ENCODE peak calls at places on chromosomes 2 and 18, in five cellular contexts. R, U, F, A and E are unnamed samples. For H3K36me3, the result is how much of the 10 kb centered on the place peaks cover.

GRCh38 chr2:190599073-190599472 is 49.8 kb upstream of the NAB1 start:
- DNase-seq in R (no peak), U (no peak), F (no peak), A (no peak), E (no peak)

GRCh38 chr2:63716146-63716545 is 125.5 kb upstream of the UGP2 start:
- DNase-seq in R (no peak), U (no peak), F (no peak), A (no peak), E (no peak)

GRCh38 chr2:61937881-61938280 is 32.4 kb downstream of the COMMD1 start:
- DNase-seq in R (no peak), U (no peak), F (no peak), A (no peak), E (no peak)

GRCh38 chr2:25339791-25340339 is 1.9 kb downstream of the DNMT3A start:
- DNase-seq in R (peak), U (no peak), F (no peak), A (no peak), E (no peak)

GRCh38 chr2:126634273-126634861 is 21.6 kb upstream of the GYPC start:
- DNase-seq in R (peak), U (peak), F (no peak), A (no peak), E (peak)

GRCh38 chr2:40282428-40282827 is 169.5 kb downstream of the SLC8A1 start:
- DNase-seq in R (no peak), U (no peak), F (no peak), A (no peak), E (no peak)

GRCh38 chr2:241498115-241499070 is 10.0 kb downstream of the STK25 start:
- DNase-seq in R (no peak), U (no peak), F (no peak), A (no peak), E (no peak)

GRCh38 chr2:216235462-216235861 is 126.3 kb downstream of the XRCC5 start:
- DNase-seq in R (no peak), U (no peak), F (no peak), A (no peak), E (no peak)

GRCh38 chr2:239308696-239309397 is 92.0 kb downstream of the HDAC4 start:
- DNase-seq in R (no peak), U (no peak), F (no peak), A (no peak), E (no peak)

GRCh38 chr2:204948822-204949221 is 403.5 kb downstream of the PARD3B start:
- DNase-seq in R (no peak), U (no peak), F (no peak), A (no peak), E (no peak)

GRCh38 chr2:39893616-39894015 is 114.6 kb upstream of the THUMPD2 start:
- DNase-seq in R (no peak), U (no peak), F (no peak), A (no peak), E (no peak)

GRCh38 chr2:126754240-126755004 is 98.5 kb downstream of the GYPC start:
- DNase-seq in R (no peak), U (no peak), F (no peak), A (no peak), E (no peak)

GRCh38 chr2:149679286-149679685 is 91.7 kb upstream of the MMADHC start:
- DNase-seq in R (no peak), U (no peak), F (peak), A (no peak), E (no peak)

GRCh38 chr2:45237850-45238542 is 228.7 kb upstream of the SIX2 start:
- DNase-seq in R (no peak), U (peak), F (peak), A (peak), E (peak)

GRCh38 chr18:24514439-24514838 is 54.0 kb downstream of the HRH4 start:
- DNase-seq in R (peak), U (peak), F (peak), A (peak), E (no peak)

GRCh38 chr2:51720826-51721225 is 688.9 kb upstream of the NRXN1 start:
- DNase-seq in R (no peak), U (no peak), F (no peak), A (no peak), E (no peak)

GRCh38 chr2:38409904-38410167 is 32.8 kb upstream of the ATL2 start:
- DNase-seq in R (no peak), U (no peak), F (no peak), A (no peak), E (no peak)

GRCh38 chr18:34977787-34978532 is 63.3 kb upstream of the MAPRE2 start:
- DNase-seq in R (peak), U (no peak), F (peak), A (peak), E (peak)

GRCh38 chr2:148674063-148675020 is 29.8 kb downstream of the EPC2 start:
- DNase-seq in R (peak), U (peak), F (peak), A (peak), E (no peak)

GRCh38 chr2:229591611-229592010 is 122.7 kb downstream of the DNER start:
- DNase-seq in R (no peak), U (no peak), F (no peak), A (no peak), E (no peak)

GRCh38 chr2:195709901-195710300 is 52.9 kb downstream of the SLC39A10 start:
- DNase-seq in R (no peak), U (no peak), F (no peak), A (no peak), E (no peak)

GRCh38 chr18:21242141-21243040 is at the start of gene GREB1L:
- DNase-seq in R (peak), U (peak), F (peak), A (peak), E (peak)

GRCh38 chr2:85709385-85709784 is 15.2 kb downstream of the GNLY start:
- DNase-seq in R (no peak), U (no peak), F (no peak), A (peak), E (no peak)

GRCh38 chr2:66568650-66569300 is 133.8 kb downstream of the MEIS1 start:
- DNase-seq in R (no peak), U (no peak), F (no peak), A (no peak), E (no peak)

GRCh38 chr2:85420743-85421705 is 2.5 kb downstream of the SH2D6 start:
- DNase-seq in R (peak), U (no peak), F (no peak), A (peak), E (peak)

GRCh38 chr2:71465356-71465755 is 12.0 kb downstream of the DYSF start:
- DNase-seq in R (no peak), U (no peak), F (no peak), A (no peak), E (no peak)

GRCh38 chr2:187842315-187842714 is 288.1 kb upstream of the TFPI start:
- DNase-seq in R (no peak), U (no peak), F (no peak), A (no peak), E (no peak)

GRCh38 chr2:3399829-3400228 is 20.3 kb downstream of the TRAPPC12 start:
- DNase-seq in R (peak), U (no peak), F (no peak), A (no peak), E (no peak)

GRCh38 chr2:132681766-132682165 is 11.8 kb upstream of the LYPD1 start:
- DNase-seq in R (no peak), U (no peak), F (no peak), A (peak), E (no peak)

GRCh38 chr2:161416633-161417427 is 733 bp downstream of the TBR1 start:
- DNase-seq in R (peak), U (no peak), F (no peak), A (no peak), E (no peak)

GRCh38 chr2:161415467-161416293 is 417 bp upstream of the TBR1 start:
- DNase-seq in R (no peak), U (no peak), F (no peak), A (no peak), E (no peak)

GRCh38 chr2:161417428-161418274 is 1.6 kb downstream of the TBR1 start:
- DNase-seq in R (peak), U (no peak), F (no peak), A (no peak), E (no peak)

GRCh38 chr2:161415041-161415440 is 1.1 kb upstream of the TBR1 start:
- DNase-seq in R (peak), U (no peak), F (no peak), A (no peak), E (no peak)

GRCh38 chr2:161416294-161416632 is at the start of gene TBR1:
- DNase-seq in R (no peak), U (no peak), F (no peak), A (no peak), E (no peak)
- TF ChIP-seq EZH2 in R (no peak), U (no peak), F (no peak), A (no peak), E (no peak)

DNA sequence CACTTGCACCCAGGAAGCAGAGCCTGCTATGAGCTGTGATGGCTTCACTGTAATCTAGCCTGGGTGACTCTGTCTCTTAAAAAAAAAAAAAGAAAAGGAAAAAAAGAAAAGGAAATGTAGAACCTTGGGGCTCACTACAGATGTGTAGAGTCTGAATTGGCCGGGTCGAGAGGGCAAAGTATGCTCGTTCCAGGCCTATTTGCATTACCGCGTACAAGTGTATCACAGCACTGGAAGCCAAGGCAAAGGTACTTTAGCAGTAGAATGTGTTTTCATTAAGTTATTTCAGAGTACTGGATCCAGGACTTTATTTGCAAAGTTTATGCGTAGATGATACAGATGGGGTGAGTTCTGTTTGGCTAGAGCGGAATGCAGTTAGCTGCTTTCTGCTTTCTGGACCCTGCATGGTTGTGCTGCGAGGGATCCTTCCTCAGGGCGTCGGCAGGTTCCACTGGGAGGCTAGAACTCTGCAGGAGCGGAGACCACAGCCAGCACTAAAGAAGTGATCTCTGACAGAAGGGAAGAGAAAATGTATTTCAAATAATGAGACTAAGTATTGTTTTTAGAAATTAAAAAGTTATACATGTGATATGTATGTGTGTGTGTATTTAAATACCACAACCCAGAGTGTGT is 51.8 kb downstream of the LDLRAD4 start:
- DNase-seq in R (no peak), U (no peak), F (no peak), A (no peak), E (no peak)
- H3K36me3 ChIP-seq in R (under half), U (under half), F (under half), A (under half), E (under half)

GRCh38 chr2:113406114-113406513 is 31.4 kb upstream of the ZNG1B start:
- DNase-seq in R (peak), U (no peak), F (no peak), A (no peak), E (no peak)

GRCh38 chr2:113407446-113408099 is 29.9 kb upstream of the ZNG1B start:
- DNase-seq in R (no peak), U (peak), F (peak), A (no peak), E (peak)
- TF ChIP-seq CTCF in R (peak), U (peak), F (peak), A (no peak), E (peak)

GRCh38 chr18:57640749-57641148 is 19.1 kb upstream of the NARS1 start:
- DNase-seq in R (no peak), U (no peak), F (no peak), A (no peak), E (no peak)

GRCh38 chr18:57644540-57644939 is 22.9 kb upstream of the NARS1 start:
- DNase-seq in R (no peak), U (no peak), F (no peak), A (no peak), E (no peak)

GRCh38 chr18:57640236-57640635 is 18.6 kb upstream of the NARS1 start:
- DNase-seq in R (no peak), U (no peak), F (no peak), A (peak), E (no peak)
- TF ChIP-seq EZH2 in R (no peak), U (no peak), F (no peak), A (no peak), E (no peak)

DNA sequence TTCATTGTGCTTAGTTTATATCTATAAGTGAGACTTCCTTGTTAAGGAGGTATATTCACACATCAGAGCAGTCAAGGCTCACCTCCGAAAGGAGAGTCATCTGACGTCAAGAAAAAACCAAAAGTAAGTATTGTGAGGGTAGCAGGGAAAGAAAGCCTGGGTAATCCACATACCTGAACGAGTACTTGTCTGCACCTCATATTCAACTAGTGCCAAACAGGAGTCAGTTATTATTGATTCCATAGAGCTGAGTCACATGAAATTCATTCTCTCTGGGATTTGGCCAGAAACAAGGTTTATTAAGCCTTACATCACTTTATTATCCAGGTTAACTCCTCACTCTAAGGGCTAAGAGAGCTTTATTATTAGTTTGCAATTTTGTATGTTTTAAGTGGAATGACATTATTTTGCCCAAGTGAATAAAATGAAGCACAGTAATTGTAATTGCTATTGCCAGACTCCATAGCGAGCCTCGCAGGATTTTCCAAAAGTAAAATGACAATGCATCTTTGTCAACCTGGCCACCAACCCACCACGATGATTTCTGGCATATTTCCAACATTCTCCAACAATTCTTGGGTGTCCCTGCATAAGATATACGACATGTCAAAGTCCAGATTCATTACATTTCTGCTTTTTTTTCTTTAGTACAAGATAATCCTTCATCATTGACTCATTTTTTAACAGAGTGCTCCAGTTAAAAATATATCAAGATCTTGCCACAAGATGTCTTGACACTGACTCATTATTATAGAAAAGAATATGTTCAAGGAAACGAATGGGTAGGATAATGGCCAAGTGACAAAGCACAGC is 1210.4 kb upstream of the ACVR2A start:
- DNase-seq in R (no peak), U (peak), F (peak), A (no peak), E (peak)
- H3K36me3 ChIP-seq in R (under half), U (under half), F (under half), A (under half), E (under half)